ENCODE peak calls at places on chromosomes 13 and 19, in nine cellular contexts. G is GM13977, B is AG09309, V is sigmoid colon, E is Peyer's patch, O is left ventricle myocardium inferior, S is ovary, R is upper lobe of right lung, F is WTC11. Y is an unnamed sample.

GRCh38 chr19:42628411-42629135 is 33.8 kb upstream of the CEACAM8 start:
- DNase-seq in G (no peak), B (no peak), V (no peak), E (no peak), O (no peak), S (no peak), R (no peak), F (no peak), Y (no peak)

GRCh38 chr13:83618966-83619365 is 263.3 kb downstream of the SLITRK1 start:
- DNase-seq in G (no peak), B (peak), V (no peak), E (no peak), O (no peak), S (no peak), R (no peak), F (no peak), Y (no peak)

GRCh38 chr13:87334176-87334575 is 337.0 kb upstream of the SLITRK5 start:
- DNase-seq in G (no peak), B (no peak), V (no peak), E (no peak), O (no peak), S (no peak), R (no peak), F (no peak), Y (no peak)

GRCh38 chr13:105365831-105366230 is 1169.6 kb downstream of the EFNB2 start:
- DNase-seq in G (no peak), B (no peak), V (no peak), E (no peak), O (no peak), S (no peak), R (no peak), F (no peak), Y (no peak)

GRCh38 chr13:72384879-72385278 is 342.6 kb downstream of the MZT1 start:
- DNase-seq in G (no peak), B (no peak), V (no peak), E (no peak), O (no peak), S (no peak), R (no peak), F (no peak), Y (no peak)

GRCh38 chr19:48918801-48919247 is 14.7 kb upstream of the DHDH start:
- DNase-seq in G (no peak), B (no peak), V (no peak), E (no peak), O (no peak), S (no peak), R (no peak), F (peak), Y (peak)

GRCh38 chr13:94192576-94192975 is 286.9 kb downstream of the DCT start:
- DNase-seq in G (peak), B (no peak), V (no peak), E (no peak), O (no peak), S (no peak), R (no peak), F (peak), Y (peak)

GRCh38 chr19:1906985-1907562 is 1.9 kb downstream of the ADAT3 start:
- DNase-seq in G (no peak), B (no peak), V (no peak), E (no peak), O (no peak), S (no peak), R (no peak), F (no peak), Y (no peak)

GRCh38 chr19:28971011-28971410 is 241.9 kb downstream of the UQCRFS1 start:
- DNase-seq in G (no peak), B (no peak), V (no peak), E (no peak), O (no peak), S (peak), R (no peak), F (no peak), Y (no peak)

GRCh38 chr19:2337329-2337707 is 8.8 kb downstream of the SPPL2B start:
- DNase-seq in G (no peak), B (no peak), V (no peak), E (no peak), O (no peak), S (peak), R (no peak), F (peak), Y (no peak)

GRCh38 chr13:113401452-113402415 is 37.8 kb upstream of the GRTP1 start:
- DNase-seq in G (no peak), B (no peak), V (peak), E (peak), O (no peak), S (peak), R (peak), F (peak), Y (no peak)

GRCh38 chr13:52845766-52846566 is 2.5 kb downstream of the PCDH8 start:
- DNase-seq in G (peak), B (no peak), V (no peak), E (peak), O (peak), S (no peak), R (peak), F (peak), Y (peak)

GRCh38 chr13:111476197-111476596 is 155.8 kb downstream of the TEX29 start:
- DNase-seq in G (no peak), B (no peak), V (no peak), E (peak), O (no peak), S (no peak), R (no peak), F (no peak), Y (no peak)

GRCh38 chr19:45959517-45960025 is 14.1 kb downstream of the NOVA2 start:
- DNase-seq in G (no peak), B (no peak), V (no peak), E (no peak), O (no peak), S (no peak), R (no peak), F (no peak), Y (no peak)

GRCh38 chr19:45958320-45958719 is 15.3 kb downstream of the NOVA2 start:
- DNase-seq in G (no peak), B (no peak), V (no peak), E (no peak), O (no peak), S (no peak), R (no peak), F (no peak), Y (no peak)

GRCh38 chr19:45962021-45962420 is 11.6 kb downstream of the NOVA2 start:
- DNase-seq in G (no peak), B (no peak), V (no peak), E (no peak), O (no peak), S (no peak), R (no peak), F (no peak), Y (no peak)

GRCh38 chr19:45958763-45959516 is 14.7 kb downstream of the NOVA2 start:
- DNase-seq in G (no peak), B (no peak), V (no peak), E (no peak), O (no peak), S (no peak), R (no peak), F (no peak), Y (no peak)

DNA sequence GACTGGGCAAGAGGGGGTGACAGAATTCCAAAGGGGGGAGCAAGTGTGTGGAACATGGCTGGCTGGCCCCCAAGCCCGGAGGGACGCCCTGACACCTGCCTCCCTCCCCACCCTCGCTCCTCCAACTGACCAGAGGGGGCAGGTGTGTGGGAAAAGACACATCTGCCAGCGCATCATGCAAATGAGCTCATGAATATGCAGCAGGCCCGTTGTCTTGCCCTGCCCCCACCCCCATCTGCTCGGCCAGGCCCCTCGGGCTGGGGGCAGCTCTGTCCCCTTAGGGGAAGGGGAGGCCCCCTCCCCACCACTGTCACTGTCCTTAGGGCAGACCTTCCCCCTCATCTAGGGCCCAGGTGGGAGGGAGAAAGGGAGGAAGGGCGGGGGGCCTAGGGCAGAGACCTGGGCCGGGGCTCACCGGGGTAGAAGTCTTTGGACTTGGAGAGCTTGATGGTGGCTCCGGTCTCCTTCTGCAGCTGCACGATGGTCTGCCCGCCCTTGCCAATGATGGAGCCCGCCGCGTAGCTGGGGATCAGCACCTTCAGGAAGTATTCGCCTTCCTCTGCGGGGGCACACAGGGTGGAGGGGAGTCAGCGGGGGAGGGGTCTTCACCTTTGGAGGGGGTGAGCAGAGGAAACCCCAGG is 12.9 kb downstream of the NOVA2 start:
- DNase-seq in G (no peak), B (no peak), V (no peak), E (no peak), O (no peak), S (no peak), R (no peak), F (peak), Y (no peak)
- TF ChIP-seq CTCF in G (no peak), B (no peak), V (no peak), E (no peak), O (no peak), S (no peak), R (no peak), F (no peak), Y (no peak)

GRCh38 chr13:67421475-67421874 is 191.3 kb upstream of the PCDH9 start:
- DNase-seq in G (no peak), B (no peak), V (no peak), E (no peak), O (no peak), S (no peak), R (no peak), F (no peak), Y (no peak)

GRCh38 chr13:67410645-67411044 is 180.5 kb upstream of the PCDH9 start:
- DNase-seq in G (no peak), B (no peak), V (no peak), E (no peak), O (no peak), S (no peak), R (no peak), F (no peak), Y (no peak)

DNA sequence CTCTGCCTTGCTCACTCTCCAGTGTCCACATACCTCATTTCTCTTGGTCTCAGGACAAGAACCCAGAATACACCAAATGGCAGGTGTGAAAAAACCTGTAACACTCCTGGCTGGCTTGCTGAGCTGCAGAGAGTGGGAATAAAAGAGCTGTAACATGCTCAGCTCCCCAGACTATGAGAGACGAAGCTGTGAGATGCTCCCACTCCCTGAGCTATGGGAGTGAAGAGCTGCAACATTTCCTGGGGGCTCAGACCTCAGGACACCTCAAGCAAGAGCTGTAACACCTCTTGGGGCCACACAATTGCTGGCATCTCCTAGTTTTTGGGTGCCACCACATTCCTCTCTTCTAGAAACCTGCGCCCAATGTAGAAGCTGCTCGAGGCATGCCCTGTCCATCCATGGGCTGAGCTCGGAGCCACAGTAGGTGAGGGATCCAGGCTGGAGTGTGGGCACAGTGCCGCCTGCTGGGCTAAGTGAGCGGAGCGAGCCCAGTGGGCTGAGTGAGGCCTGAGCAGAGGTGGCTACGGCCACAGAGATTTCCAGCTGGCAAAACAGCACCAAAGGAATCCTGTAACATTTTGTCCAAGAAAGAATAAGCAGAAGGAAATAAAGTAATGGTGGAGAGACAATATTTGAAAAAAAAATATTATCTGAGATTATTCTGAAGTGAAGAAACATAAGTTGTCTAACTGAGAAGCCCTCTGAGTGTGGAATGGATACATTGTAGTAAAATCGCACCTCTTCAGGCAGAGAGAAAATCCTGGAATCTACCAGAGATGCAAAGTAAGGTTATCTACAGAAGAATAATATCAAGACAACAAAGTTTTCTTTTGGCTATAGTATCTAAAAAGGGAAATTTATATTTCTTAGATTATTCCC is 186.2 kb upstream of the PCDH9 start:
- DNase-seq in G (no peak), B (no peak), V (no peak), E (no peak), O (no peak), S (no peak), R (peak), F (peak), Y (no peak)
- TF ChIP-seq CTCF in G (peak), B (peak), V (no peak), E (no peak), O (peak), S (no peak), R (peak), F (peak), Y (peak)

GRCh38 chr13:44140146-44140545 is 233.5 kb upstream of the SERP2 start:
- DNase-seq in G (no peak), B (no peak), V (no peak), E (peak), O (no peak), S (no peak), R (no peak), F (peak), Y (no peak)

GRCh38 chr13:44142540-44142867 is 231.1 kb upstream of the SERP2 start:
- DNase-seq in G (peak), B (no peak), V (no peak), E (no peak), O (no peak), S (no peak), R (no peak), F (no peak), Y (no peak)

GRCh38 chr13:44141213-44141724 is 232.4 kb upstream of the SERP2 start:
- DNase-seq in G (peak), B (no peak), V (no peak), E (no peak), O (no peak), S (no peak), R (peak), F (no peak), Y (no peak)

GRCh38 chr13:44142911-44143665 is 230.5 kb upstream of the SERP2 start:
- DNase-seq in G (no peak), B (no peak), V (no peak), E (no peak), O (no peak), S (no peak), R (no peak), F (no peak), Y (no peak)

DNA sequence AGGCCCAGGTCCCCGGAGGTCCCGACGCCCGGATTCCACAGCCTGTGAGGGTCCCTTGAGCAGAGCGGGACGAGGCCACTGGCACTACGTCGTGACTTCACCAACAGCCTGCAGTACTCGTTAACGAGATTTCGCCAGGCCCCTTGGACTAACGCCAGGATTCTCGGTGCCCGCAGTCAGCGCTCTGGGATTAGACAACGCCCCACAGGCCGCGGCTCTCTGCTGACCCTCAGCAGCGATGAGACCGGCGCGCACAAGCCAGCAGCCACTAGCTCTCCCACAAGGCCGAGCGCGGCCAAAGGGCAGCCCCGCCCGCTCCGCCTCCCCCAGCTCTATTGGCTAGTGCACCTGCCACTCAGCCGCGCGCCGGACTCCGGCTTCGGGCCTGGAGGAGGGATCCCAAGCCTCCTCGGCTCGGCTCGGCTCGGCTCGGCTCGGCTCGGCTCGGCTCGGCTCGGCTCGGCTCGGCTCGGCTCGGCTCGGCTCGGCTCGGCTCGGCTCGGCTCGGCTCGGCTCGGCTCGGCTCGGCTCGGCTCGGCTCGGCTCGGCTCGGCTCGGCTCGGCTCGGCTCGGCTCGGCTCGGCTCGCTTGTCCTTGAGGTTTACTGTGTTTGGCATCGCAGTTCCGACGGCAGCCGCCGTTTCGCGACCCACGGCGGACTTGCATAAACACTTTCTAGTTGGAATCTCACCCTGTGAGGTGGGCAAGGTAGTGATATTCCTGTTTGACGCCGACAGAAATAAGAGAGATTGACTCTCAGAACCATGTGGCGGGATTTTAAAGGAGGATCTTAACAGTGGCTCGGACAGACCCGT is 231.7 kb upstream of the SERP2 start:
- DNase-seq in G (peak), B (peak), V (peak), E (peak), O (peak), S (peak), R (peak), F (peak), Y (peak)
- TF ChIP-seq CTCF in G (no peak), B (no peak), V (no peak), E (no peak), O (peak), S (peak), R (no peak), F (no peak), Y (no peak)

GRCh38 chr13:21996049-21996448 is 325.2 kb downstream of the FGF9 start:
- DNase-seq in G (no peak), B (no peak), V (no peak), E (no peak), O (no peak), S (no peak), R (no peak), F (no peak), Y (no peak)

GRCh38 chr13:21997726-21998125 is 326.9 kb downstream of the FGF9 start:
- DNase-seq in G (no peak), B (no peak), V (no peak), E (no peak), O (no peak), S (no peak), R (no peak), F (no peak), Y (no peak)

GRCh38 chr13:21999666-22000065 is 328.8 kb downstream of the FGF9 start:
- DNase-seq in G (no peak), B (no peak), V (no peak), E (no peak), O (no peak), S (no peak), R (no peak), F (no peak), Y (no peak)

GRCh38 chr13:22000191-22000590 is 329.3 kb downstream of the FGF9 start:
- DNase-seq in G (no peak), B (no peak), V (no peak), E (no peak), O (no peak), S (no peak), R (no peak), F (no peak), Y (no peak)

DNA sequence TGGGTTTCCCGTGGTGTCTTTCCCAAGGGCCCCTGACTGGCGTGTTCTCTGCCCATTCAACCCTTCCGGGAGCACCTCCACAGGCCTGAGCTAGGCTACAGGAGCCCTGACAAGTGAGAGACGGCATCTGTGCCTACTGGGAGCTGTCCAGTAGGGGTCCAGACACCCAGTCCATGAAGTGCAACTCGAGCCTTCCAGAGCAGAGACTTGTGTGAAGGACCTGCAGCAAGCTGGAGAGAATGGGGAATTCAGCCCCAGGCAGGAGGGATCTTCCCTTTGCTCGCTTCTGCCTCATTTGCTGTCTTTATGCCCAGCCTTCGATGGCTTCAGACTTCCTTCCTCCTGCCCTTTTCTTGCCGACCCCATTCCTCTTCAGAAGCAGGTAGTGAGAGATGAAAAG is 327.4 kb downstream of the FGF9 start:
- DNase-seq in G (no peak), B (no peak), V (no peak), E (no peak), O (no peak), S (no peak), R (no peak), F (no peak), Y (no peak)
- TF ChIP-seq CTCF in G (no peak), B (no peak), V (no peak), E (no peak), O (no peak), S (no peak), R (no peak), F (no peak), Y (no peak)

DNA sequence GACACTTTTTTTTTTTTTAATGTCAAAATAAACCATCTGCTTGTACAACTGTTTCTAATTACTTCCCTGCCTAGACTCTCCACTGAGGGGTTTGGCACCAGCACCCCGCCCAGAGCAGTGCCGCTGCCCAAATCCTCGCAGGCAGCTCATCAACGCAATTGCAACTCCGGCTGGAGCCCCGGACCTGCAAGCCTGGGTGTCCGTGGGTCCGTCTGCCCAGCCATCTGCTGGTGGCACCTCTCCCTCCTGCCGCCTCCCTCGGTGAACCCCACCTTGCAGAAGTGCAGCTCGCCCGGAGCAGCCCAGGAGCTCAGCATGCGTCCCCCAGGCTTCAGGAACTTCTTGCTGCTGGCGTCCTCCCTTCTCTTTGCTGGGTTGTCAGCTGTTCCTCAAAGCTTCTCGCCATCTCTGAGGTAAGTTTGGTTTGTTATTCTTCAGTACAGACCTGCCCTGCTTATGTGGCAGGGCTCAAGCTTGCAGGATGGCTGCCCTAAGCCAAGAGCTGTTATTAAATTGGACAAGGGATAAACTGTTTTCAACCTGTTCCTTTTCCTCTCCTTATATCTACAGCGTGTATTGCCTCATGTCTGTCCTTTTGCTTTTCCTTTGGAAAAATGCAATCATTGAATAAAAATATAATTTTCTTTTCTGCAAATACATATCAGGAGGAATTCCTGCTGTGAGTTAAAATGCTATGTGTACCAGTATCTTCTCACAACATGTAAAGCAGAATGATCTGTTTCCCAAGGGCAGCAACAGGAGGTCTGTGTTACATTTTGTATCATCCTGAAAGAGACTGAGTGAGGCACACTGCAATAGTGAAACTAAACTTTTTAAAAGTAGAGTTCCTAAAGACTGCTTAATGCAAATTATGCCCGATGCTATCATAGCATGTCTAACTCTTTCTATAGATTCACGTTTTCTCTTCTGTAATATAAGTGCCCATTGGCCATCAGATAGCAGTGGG is at the start of gene ITGBL1:
- DNase-seq in G (peak), B (no peak), V (no peak), E (no peak), O (peak), S (no peak), R (no peak), F (no peak), Y (no peak)
- TF ChIP-seq CTCF in G (no peak), B (peak), V (no peak), E (no peak), O (no peak), S (no peak), R (no peak), F (no peak), Y (no peak)